ENCODE peak calls at places on chromosomes 12 and 14, in six cellular contexts. Y, X, R, Z, A and S are unnamed samples.

GRCh38 chr12:32240833-32241232 is 134.2 kb downstream of the BICD1 start:
- DNase-seq in X (no peak), R (no peak), Z (no peak), Y (peak), A (peak), S (no peak)

GRCh38 chr14:96861568-96862310 is 64.6 kb downstream of the VRK1 start:
- DNase-seq in X (no peak), Z (no peak), R (peak), A (no peak), Y (no peak), S (no peak)

GRCh38 chr12:3119192-3119744 is 42.1 kb downstream of the TSPAN9 start:
- DNase-seq in R (no peak), Z (no peak), A (no peak), X (no peak), Y (no peak), S (no peak)

GRCh38 chr12:93174048-93174447 is 203.7 kb upstream of the NUDT4 start:
- DNase-seq in A (no peak), X (peak), R (no peak), Y (peak), Z (no peak), S (no peak)

GRCh38 chr12:46891306-46891705 is 65.5 kb upstream of the SLC38A4 start:
- DNase-seq in Y (peak), Z (no peak), X (peak), A (peak), R (no peak), S (peak)

GRCh38 chr12:123344086-123344485 is 20.6 kb downstream of the SBNO1 start:
- DNase-seq in X (no peak), Z (no peak), R (no peak), Y (no peak), A (no peak), S (no peak)

GRCh38 chr12:122830517-122831214 is 4.6 kb upstream of the HIP1R start:
- DNase-seq in X (peak), Y (peak), R (no peak), A (peak), Z (no peak), S (no peak)

GRCh38 chr12:77228376-77228775 is 163.0 kb upstream of the E2F7 start:
- DNase-seq in R (no peak), Y (no peak), Z (no peak), X (no peak), A (no peak), S (no peak)